ENCODE peak calls at places on chromosomes 2 and 18, in nine cellular contexts. T is fibroblast of lung, Q is foreskin fibroblast, J is Panc1, Y is HFF-Myc, W is breast epithelium, U is OCI-LY7, V is astrocyte of the spinal cord, X is astrocyte. I is an unnamed sample.

GRCh38 chr2:23420091-23420839 is 35.3 kb downstream of the KLHL29 start:
- DNase-seq in X (no peak), U (no peak), V (no peak), Q (no peak), J (no peak), Y (no peak), W (no peak), T (no peak), I (no peak)

GRCh38 chr18:23191952-23192662 is 56.8 kb downstream of the CABLES1 start:
- DNase-seq in Y (peak; percentile 70), V (peak; percentile 85), T (peak; percentile 76), X (peak; percentile 85), J (no peak), U (no peak), Q (peak; percentile 33), W (peak; percentile 45), I (peak; percentile 49)

GRCh38 chr18:6821346-6821745 is 91.8 kb downstream of the ARHGAP28 start:
- DNase-seq in U (no peak), Y (no peak), T (peak; percentile 25), W (no peak), Q (no peak), X (peak; percentile 14), V (no peak), J (no peak), I (no peak)

GRCh38 chr18:58362027-58362575 is 266.8 kb downstream of the ALPK2 start:
- DNase-seq in X (peak; percentile 96), W (no peak), Y (peak; percentile 62), V (peak; percentile 95), Q (peak; percentile 85), U (no peak), J (no peak), T (peak; percentile 94), I (peak; percentile 82)

GRCh38 chr2:227942021-227942420 is 70.6 kb downstream of the DAW1 start:
- DNase-seq in J (no peak), U (no peak), W (no peak), V (no peak), Q (peak; percentile 2), Y (no peak), X (no peak), T (peak; percentile 5), I (peak; percentile 29)

GRCh38 chr2:178787934-178788333 is 19.3 kb downstream of the TTN start:
- DNase-seq in X (no peak), T (no peak), Y (no peak), W (no peak), V (no peak), J (no peak), U (no peak), Q (no peak), I (no peak)

GRCh38 chr2:150675807-150676206 is 188.3 kb upstream of the RND3 start:
- DNase-seq in T (no peak), Q (no peak), X (peak; percentile 14), J (no peak), U (no peak), V (no peak), W (no peak), Y (no peak), I (no peak)

GRCh38 chr18:51009071-51009470 is 20.9 kb upstream of the SMAD4 start:
- DNase-seq in W (no peak), Y (no peak), Q (no peak), U (no peak), T (no peak), X (peak; percentile 18), V (no peak), J (no peak), I (peak; percentile 65)

DNA sequence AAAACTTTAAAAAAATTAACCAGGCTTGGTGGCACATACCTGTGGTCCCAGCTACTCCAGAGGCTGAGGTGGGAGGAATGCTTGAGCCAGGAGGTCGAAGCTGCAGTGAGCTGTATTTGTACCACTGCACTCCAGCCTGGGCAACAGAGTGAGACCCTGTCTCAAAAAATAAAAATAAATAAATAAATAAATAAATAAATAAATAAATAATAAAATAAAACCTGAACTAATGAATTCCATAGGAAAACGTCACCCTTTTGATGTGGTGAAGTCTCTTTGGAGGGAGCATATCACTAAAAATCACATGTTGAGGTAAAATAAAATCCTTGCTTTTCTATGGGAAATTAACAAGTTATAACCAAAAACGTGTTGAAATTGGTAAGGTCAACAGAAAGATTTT is 29.6 kb upstream of the ITGAV start:
- DNase-seq in Q (no peak), V (no peak), U (no peak), Y (no peak), J (no peak), T (no peak), X (no peak), W (no peak), I (no peak)
- TF ChIP-seq CTCF in Q (no peak), V (no peak), U (no peak), Y (no peak), J (no peak), T (no peak), X (no peak), W (no peak), I (no peak)

GRCh38 chr18:3593904-3594759 is 144.2 kb downstream of the TGIF1 start:
- DNase-seq in W (peak; percentile 91), Y (peak; percentile 93), J (peak; percentile 95), V (peak; percentile 99), X (peak; percentile 97), Q (peak; percentile 94), T (peak; percentile 99), U (peak; percentile 97), I (peak; percentile 97)

GRCh38 chr18:3593381-3593903 is 143.5 kb downstream of the TGIF1 start:
- DNase-seq in U (no peak), X (peak; percentile 96), V (peak; percentile 95), Y (no peak), T (peak; percentile 76), J (no peak), W (peak; percentile 84), Q (no peak), I (peak; percentile 77)

GRCh38 chr18:3594760-3595241 is 144.8 kb downstream of the TGIF1 start:
- DNase-seq in X (peak; percentile 65), J (no peak), Q (no peak), U (peak; percentile 31), V (peak; percentile 58), W (peak; percentile 61), Y (no peak), T (peak; percentile 55), I (peak; percentile 69)

GRCh38 chr18:3590096-3590655 is 140.2 kb downstream of the TGIF1 start:
- DNase-seq in T (no peak), U (no peak), J (no peak), X (no peak), Y (no peak), W (no peak), Q (no peak), V (no peak), I (peak; percentile 66)

GRCh38 chr18:3592864-3593263 is 142.9 kb downstream of the TGIF1 start:
- DNase-seq in U (no peak), Y (no peak), T (no peak), V (no peak), J (no peak), W (no peak), X (no peak), Q (no peak), I (no peak)
- H3K4me3 ChIP-seq in U (peak overlapping the region; percentile 79), Y (no peak overlapping the region), T (peak overlapping the region; percentile 68), V (no peak overlapping the region), J (peak overlapping the region; percentile 50), W (no peak overlapping the region), X (no peak overlapping the region), Q (peak overlapping the region; percentile 13), I (no peak overlapping the region)

GRCh38 chr18:1503847-1504246 is 599.2 kb downstream of the ADCYAP1 start:
- DNase-seq in Y (no peak), V (no peak), J (no peak), W (no peak), X (no peak), U (no peak), Q (no peak), T (no peak), I (no peak)

GRCh38 chr18:1495387-1495786 is 590.7 kb downstream of the ADCYAP1 start:
- DNase-seq in X (no peak), T (no peak), Y (no peak), W (no peak), Q (no peak), U (no peak), V (no peak), J (no peak), I (no peak)

GRCh38 chr18:1498216-1498615 is 593.5 kb downstream of the ADCYAP1 start:
- DNase-seq in J (no peak), Y (no peak), W (no peak), T (no peak), X (peak; percentile 14), Q (no peak), U (no peak), V (no peak), I (no peak)

DNA sequence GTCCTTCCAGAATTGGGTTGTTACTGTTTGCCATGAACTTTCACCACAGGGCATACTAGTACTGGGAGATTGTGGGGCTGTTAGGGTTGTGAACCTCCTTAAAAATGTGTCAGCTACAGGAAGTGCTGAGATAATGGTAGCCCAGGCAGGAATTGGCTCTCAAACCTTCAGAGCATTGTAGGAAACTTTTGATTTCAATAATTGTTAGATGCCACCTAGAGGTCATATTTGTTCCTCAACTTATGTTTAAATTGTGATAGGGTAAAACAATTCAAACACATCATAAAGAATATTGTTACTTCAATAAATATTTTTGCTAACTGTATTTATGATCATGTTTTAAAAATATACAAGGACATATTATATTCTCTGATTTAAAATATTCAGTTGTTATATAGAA is 594.6 kb downstream of the ADCYAP1 start:
- DNase-seq in J (no peak), V (no peak), U (no peak), X (no peak), T (no peak), Q (no peak), Y (no peak), W (no peak), I (no peak)
- TF ChIP-seq CTCF in J (no peak), V (no peak), U (peak; percentile 43), X (no peak), T (no peak), Q (no peak), Y (no peak), W (no peak), I (no peak)

GRCh38 chr2:27322766-27323591 is at the start of gene MPV17:
- DNase-seq in W (peak; percentile 92), X (peak; percentile 88), U (peak; percentile 91), V (peak; percentile 91), J (peak; percentile 80), T (peak; percentile 90), Q (peak; percentile 90), Y (peak; percentile 74), I (peak; percentile 95)

GRCh38 chr2:27324720-27325119 is 1.8 kb upstream of the MPV17 start:
- DNase-seq in W (no peak), X (no peak), U (no peak), T (no peak), J (no peak), V (no peak), Y (no peak), Q (no peak), I (no peak)

GRCh38 chr2:27323592-27324285 is 842 bp upstream of the MPV17 start:
- DNase-seq in W (no peak), U (no peak), Y (no peak), T (no peak), X (no peak), V (no peak), J (no peak), Q (no peak), I (peak; percentile 59)

GRCh38 chr2:27322301-27322765 is 564 bp downstream of the MPV17 start:
- DNase-seq in V (no peak), T (no peak), Q (no peak), Y (no peak), W (no peak), U (peak; percentile 48), X (no peak), J (no peak), I (peak; percentile 20)

DNA sequence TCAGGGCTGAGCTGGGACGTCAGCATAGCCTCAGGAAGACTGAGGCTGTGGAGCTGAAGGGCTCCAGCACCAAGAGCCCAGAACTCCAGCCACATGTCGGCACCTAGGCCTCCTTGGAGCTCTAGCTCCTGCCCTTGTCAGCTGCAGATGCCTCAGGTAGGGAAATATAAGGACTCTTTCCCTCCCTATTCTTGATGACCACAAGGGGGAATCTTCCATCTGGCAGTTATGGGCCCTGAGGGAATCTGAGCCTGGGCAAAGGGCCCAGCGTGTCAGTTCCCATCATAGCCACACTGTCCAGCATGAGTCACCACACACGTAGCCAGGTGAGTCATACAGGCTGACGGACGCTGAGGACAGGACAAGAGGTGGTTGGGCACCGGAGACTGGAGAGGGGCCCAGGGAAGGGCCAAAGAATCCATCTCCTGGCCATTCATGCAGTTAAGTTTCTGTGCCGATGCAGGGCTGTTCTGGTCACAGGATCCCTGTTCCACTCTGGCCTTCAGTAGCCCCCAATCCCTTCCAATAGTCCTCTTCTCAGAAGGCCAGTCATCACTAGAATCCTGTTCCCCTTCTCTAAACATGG is 1.8 kb downstream of the MPV17 start:
- DNase-seq in T (peak; percentile 98), W (peak; percentile 94), U (no peak), V (peak; percentile 97), Y (peak; percentile 98), Q (peak; percentile 99), J (peak; percentile 95), X (peak; percentile 97), I (peak; percentile 98)
- H3K4me3 ChIP-seq in T (peak overlapping the region; percentile 25), W (no peak overlapping the region), U (peak overlapping the region; percentile 84), V (no peak overlapping the region), Y (peak overlapping the region; percentile 69), Q (no peak overlapping the region), J (peak overlapping the region; percentile 89), X (peak overlapping the region; percentile 94), I (no peak overlapping the region)